ENCODE peak calls at places on chromosomes 13 and 19, in nine cellular contexts. Q is LNCaP clone FGC, U is cardiac muscle cell, N is heart right ventricle, G is pancreas, C is astrocyte, P is MCF 10A, K is adrenal gland, X is breast epithelium. V is an unnamed sample.

GRCh38 chr19:50957587-50957986 is 4.7 kb upstream of the KLK5 start:
- DNase-seq in C (no peak), N (no peak), Q (no peak), P (no peak), K (no peak), G (no peak), X (no peak), U (no peak), V (no peak)

GRCh38 chr13:41554626-41555386 is 97.5 kb downstream of the RGCC start:
- DNase-seq in P (no peak), N (no peak), K (no peak), Q (no peak), C (no peak), U (no peak), X (no peak), G (no peak), V (no peak)

GRCh38 chr19:8576273-8576993 is 809 bp downstream of the MYO1F start:
- DNase-seq in N (no peak), X (no peak), K (no peak), C (no peak), U (no peak), G (no peak), Q (no peak), P (no peak), V (no peak)

GRCh38 chr19:15640294-15640903 is at the start of gene CYP4F3:
- DNase-seq in Q (peak), P (peak), C (no peak), U (no peak), K (peak), X (peak), N (peak), G (peak), V (peak)

GRCh38 chr13:27401210-27401609 is 23.2 kb upstream of the GTF3A start:
- DNase-seq in U (no peak), N (no peak), C (no peak), G (no peak), K (no peak), Q (no peak), P (peak), X (no peak), V (no peak)

GRCh38 chr13:33727356-33728083 is 90.4 kb upstream of the RFC3 start:
- DNase-seq in U (no peak), P (no peak), N (no peak), K (no peak), G (no peak), C (no peak), Q (no peak), X (no peak), V (no peak)

GRCh38 chr19:19215792-19216191 is 4.0 kb downstream of the NCAN start:
- DNase-seq in C (no peak), Q (no peak), K (no peak), U (no peak), G (no peak), N (no peak), P (no peak), X (no peak), V (no peak)

GRCh38 chr19:51688665-51689571 is 4.2 kb upstream of the SPACA6 start:
- DNase-seq in P (peak), U (peak), Q (peak), K (peak), N (peak), C (peak), X (peak), G (peak), V (peak)

GRCh38 chr13:26053418-26053980 is 1.7 kb upstream of the SHISA2 start:
- DNase-seq in G (no peak), N (no peak), Q (no peak), X (no peak), C (no peak), P (no peak), U (no peak), K (no peak), V (no peak)

GRCh38 chr19:30873691-30874090 is 475.5 kb downstream of the TSHZ3 start:
- DNase-seq in G (no peak), X (no peak), C (no peak), Q (no peak), N (no peak), P (no peak), K (peak), U (no peak), V (no peak)

GRCh38 chr13:56953965-56954364 is 186.8 kb upstream of the PRR20A start:
- DNase-seq in U (no peak), X (no peak), P (peak), N (no peak), Q (no peak), C (no peak), K (no peak), G (no peak), V (no peak)

GRCh38 chr19:43784251-43784980 is 3.6 kb upstream of the KCNN4 start:
- DNase-seq in Q (no peak), G (no peak), N (no peak), C (peak), X (no peak), K (peak), U (no peak), P (peak), V (peak)

GRCh38 chr13:86731987-86732386 is 932.8 kb upstream of the SLITRK6 start:
- DNase-seq in U (no peak), Q (no peak), K (no peak), P (no peak), X (no peak), G (no peak), C (no peak), N (no peak), V (no peak)

GRCh38 chr13:22454586-22454985 is 726.2 kb upstream of the SGCG start:
- DNase-seq in N (no peak), K (peak), G (no peak), X (no peak), C (no peak), P (no peak), Q (no peak), U (peak), V (no peak)

GRCh38 chr13:26220575-26220974 is 1.5 kb downstream of the RNF6 start:
- DNase-seq in N (no peak), G (no peak), U (no peak), K (no peak), P (peak), C (peak), X (no peak), Q (no peak), V (no peak)

GRCh38 chr13:36086117-36086516 is 45.1 kb downstream of the DCLK1 start:
- DNase-seq in U (no peak), G (no peak), Q (no peak), N (no peak), K (no peak), C (no peak), P (no peak), X (no peak), V (no peak)

GRCh38 chr13:49985129-49985528 is 11.7 kb upstream of the TRIM13 start:
- DNase-seq in U (no peak), G (no peak), X (no peak), N (no peak), Q (peak), C (no peak), K (no peak), P (no peak), V (no peak)

GRCh38 chr19:19256072-19256969 is 16.8 kb downstream of the TM6SF2 start:
- DNase-seq in G (no peak), X (no peak), C (no peak), Q (no peak), P (no peak), N (no peak), U (no peak), K (no peak), V (no peak)

GRCh38 chr13:27211771-27212364 is 39.5 kb upstream of the RPL21 start:
- DNase-seq in K (no peak), U (no peak), G (no peak), X (no peak), C (peak), P (peak), N (no peak), Q (no peak), V (peak)

GRCh38 chr13:108214511-108215383 is 589 bp downstream of the LIG4 start:
- DNase-seq in Q (no peak), C (no peak), P (peak), G (peak), N (peak), X (no peak), U (peak), K (peak), V (peak)

GRCh38 chr19:49338691-49339363 is 3.6 kb downstream of the CD37 start:
- DNase-seq in G (peak), X (peak), P (peak), K (peak), Q (no peak), N (peak), U (peak), C (peak), V (peak)

GRCh38 chr13:39401091-39401647 is 201.8 kb downstream of the LHFPL6 start:
- DNase-seq in N (no peak), P (no peak), K (no peak), U (no peak), C (no peak), G (no peak), Q (no peak), X (no peak), V (no peak)

GRCh38 chr13:73898899-73899298 is 235.3 kb downstream of the KLF12 start:
- DNase-seq in N (no peak), P (no peak), K (no peak), C (no peak), G (no peak), Q (no peak), X (no peak), U (no peak), V (peak)

GRCh38 chr13:73898276-73898675 is 235.9 kb downstream of the KLF12 start:
- DNase-seq in U (no peak), Q (no peak), X (no peak), P (no peak), G (no peak), C (no peak), K (no peak), N (no peak), V (no peak)

GRCh38 chr13:73894995-73895571 is 239.1 kb downstream of the KLF12 start:
- DNase-seq in Q (no peak), G (no peak), K (no peak), N (no peak), C (no peak), U (no peak), P (no peak), X (no peak), V (no peak)

GRCh38 chr13:73891805-73892204 is 242.4 kb downstream of the KLF12 start:
- DNase-seq in U (no peak), G (no peak), N (no peak), X (no peak), Q (no peak), K (no peak), P (no peak), C (no peak), V (no peak)

DNA sequence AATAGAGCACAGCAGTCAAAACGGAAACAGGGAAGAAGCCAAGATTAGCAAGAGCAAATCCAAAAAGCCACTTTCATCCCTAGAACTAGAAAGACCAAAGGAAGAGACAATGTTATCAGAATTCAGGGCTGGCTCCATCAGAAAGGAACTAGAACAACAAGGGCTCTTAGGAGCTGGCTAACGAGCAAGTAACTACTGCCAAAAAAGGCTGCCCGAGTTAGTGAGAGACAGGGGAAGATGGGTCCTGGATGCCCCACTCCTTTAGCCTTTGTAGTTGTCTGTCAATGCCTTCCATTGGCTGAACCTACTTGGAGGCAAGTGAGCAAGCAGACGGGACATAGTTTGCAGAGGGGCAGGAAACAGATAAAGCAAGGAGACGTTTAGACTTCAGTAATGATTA is 240.4 kb downstream of the KLF12 start:
- DNase-seq in N (no peak), Q (no peak), K (no peak), U (no peak), X (no peak), C (no peak), P (no peak), G (no peak), V (no peak)
- TF ChIP-seq CTCF in N (no peak), Q (no peak), K (no peak), U (no peak), X (no peak), C (no peak), P (no peak), G (no peak), V (no peak)

GRCh38 chr13:99657848-99658265 is 156.6 kb downstream of the TM9SF2 start:
- DNase-seq in K (no peak), U (peak), P (no peak), X (no peak), Q (no peak), C (peak), N (peak), G (peak), V (peak)

GRCh38 chr13:99660101-99660500 is 158.8 kb downstream of the TM9SF2 start:
- DNase-seq in G (no peak), K (no peak), U (no peak), N (no peak), Q (no peak), C (no peak), X (no peak), P (no peak), V (no peak)

GRCh38 chr13:99659234-99659633 is 158.0 kb downstream of the TM9SF2 start:
- DNase-seq in Q (peak), G (no peak), X (no peak), U (peak), P (no peak), C (no peak), N (no peak), K (no peak), V (no peak)

GRCh38 chr13:99656843-99657506 is 155.7 kb downstream of the TM9SF2 start:
- DNase-seq in X (no peak), G (no peak), U (no peak), C (no peak), Q (no peak), K (no peak), N (no peak), P (no peak), V (no peak)

DNA sequence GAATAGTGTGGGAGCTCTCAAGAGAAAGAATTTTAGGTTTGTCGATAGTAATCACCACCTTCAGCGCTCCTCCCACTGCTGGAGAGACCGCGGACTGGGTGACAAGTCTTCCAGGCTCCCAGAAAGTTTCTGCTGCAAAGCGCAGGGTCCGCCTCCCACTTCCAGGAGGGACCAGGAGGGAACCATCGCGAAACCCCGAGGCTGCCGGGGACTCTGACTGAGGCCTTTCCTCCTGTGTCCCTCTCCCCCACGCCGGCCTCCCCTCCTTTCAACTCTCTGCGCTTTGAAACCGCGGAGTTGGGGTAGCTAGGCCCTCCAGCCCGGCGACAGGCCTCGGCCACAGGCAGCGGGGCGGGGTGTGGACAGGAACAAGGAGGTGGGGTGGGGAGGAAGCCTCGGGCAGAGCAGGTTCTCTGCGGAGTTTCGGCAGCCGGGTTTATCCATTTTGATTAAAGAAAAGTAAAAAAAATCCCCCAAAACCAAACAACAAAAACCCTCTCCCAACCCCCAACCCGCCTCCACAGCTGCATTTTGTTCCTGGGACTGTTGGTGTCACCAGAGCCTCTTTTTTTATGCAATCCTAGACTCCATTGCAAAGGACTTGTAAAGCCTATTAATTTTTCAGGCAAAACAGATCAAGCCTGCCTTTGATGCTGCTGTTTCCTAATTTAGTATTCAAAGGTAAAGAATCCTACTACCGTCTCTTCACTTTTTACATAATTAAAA is 157.2 kb downstream of the TM9SF2 start:
- DNase-seq in G (peak), U (peak), P (no peak), X (peak), K (peak), N (peak), Q (no peak), C (peak), V (peak)
- TF ChIP-seq CTCF in G (no peak), U (peak), P (peak), X (no peak), K (peak), N (no peak), Q (peak), C (peak), V (no peak)

GRCh38 chr13:112968910-112969691 is at the start of gene MCF2L:
- DNase-seq in Q (no peak), U (peak), N (peak), P (no peak), C (peak), K (peak), G (peak), X (peak), V (peak)
- TF ChIP-seq CTCF in Q (peak), U (peak), N (no peak), P (no peak), C (no peak), K (peak), G (no peak), X (no peak), V (no peak)

GRCh38 chr19:2312819-2313501 is 5.0 kb upstream of the LINGO3 start:
- DNase-seq in P (no peak), C (no peak), G (no peak), X (no peak), U (no peak), Q (no peak), N (no peak), K (no peak), V (no peak)
- TF ChIP-seq CTCF in P (no peak), C (no peak), G (no peak), X (no peak), U (no peak), Q (no peak), N (no peak), K (no peak), V (no peak)

GRCh38 chr19:28239270-28239669 is 973.7 kb downstream of the UQCRFS1 start:
- DNase-seq in U (peak), C (no peak), G (no peak), P (no peak), N (no peak), X (no peak), K (no peak), Q (no peak), V (no peak)

GRCh38 chr19:28244966-28245365 is 968.0 kb downstream of the UQCRFS1 start:
- DNase-seq in Q (no peak), K (no peak), N (no peak), C (no peak), G (no peak), P (no peak), X (no peak), U (peak), V (no peak)

GRCh38 chr19:28245937-28246336 is 967.0 kb downstream of the UQCRFS1 start:
- DNase-seq in G (no peak), Q (no peak), C (no peak), N (no peak), X (no peak), K (no peak), P (no peak), U (no peak), V (no peak)

DNA sequence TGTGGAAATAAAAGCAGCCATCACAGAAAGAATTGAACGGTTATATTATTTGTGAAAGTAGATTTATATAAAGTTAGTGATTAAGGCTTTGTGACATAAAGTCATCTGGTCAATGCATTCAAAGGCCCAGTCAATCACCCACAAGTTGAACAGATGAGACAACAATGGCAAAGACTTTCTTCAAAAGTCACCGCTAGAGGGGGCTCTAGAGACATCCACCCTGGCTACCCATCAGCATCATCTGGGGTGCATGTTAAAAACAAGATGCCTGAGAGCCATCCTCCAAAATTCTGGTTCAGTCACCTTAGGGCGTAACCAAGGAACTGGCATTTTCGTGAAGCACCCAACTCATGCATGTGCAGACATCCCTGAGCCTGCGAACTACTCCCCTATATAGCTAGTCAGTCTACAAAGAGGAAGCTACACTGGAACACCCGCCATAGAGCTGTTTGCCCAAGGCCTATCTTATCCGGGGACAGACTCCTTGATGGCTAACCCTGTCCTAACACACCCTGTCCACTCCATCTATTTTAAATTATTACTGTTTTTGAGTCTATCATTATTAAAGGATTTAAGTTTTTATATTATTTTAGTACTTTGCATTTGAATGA is 970.5 kb downstream of the UQCRFS1 start:
- DNase-seq in N (peak), C (no peak), X (no peak), P (peak), U (peak), K (no peak), Q (no peak), G (no peak), V (no peak)
- TF ChIP-seq CTCF in N (peak), C (peak), X (no peak), P (no peak), U (peak), K (peak), Q (peak), G (peak), V (peak)

GRCh38 chr19:58228584-58229254 is at the start of gene ZNF544:
- DNase-seq in N (peak), Q (peak), X (peak), K (peak), U (peak), G (peak), P (peak), C (peak), V (peak)

GRCh38 chr19:58227964-58228583 is 640 bp upstream of the ZNF544 start:
- DNase-seq in X (no peak), G (no peak), C (peak), K (no peak), P (no peak), U (peak), Q (no peak), N (no peak), V (no peak)

GRCh38 chr19:58229255-58229639 is 533 bp downstream of the ZNF544 start:
- DNase-seq in G (no peak), X (no peak), K (no peak), Q (peak), P (peak), N (peak), C (peak), U (peak), V (peak)
- TF ChIP-seq CTCF in G (no peak), X (no peak), K (no peak), Q (peak), P (peak), N (no peak), C (no peak), U (no peak), V (no peak)

GRCh38 chr19:6272913-6273600 is 6.7 kb downstream of the MLLT1 start:
- DNase-seq in X (no peak), K (no peak), N (no peak), C (no peak), Q (no peak), P (no peak), G (no peak), U (no peak), V (no peak)

GRCh38 chr19:6272411-6272791 is 7.4 kb downstream of the MLLT1 start:
- DNase-seq in G (no peak), X (no peak), Q (no peak), P (no peak), N (no peak), U (peak), C (no peak), K (no peak), V (no peak)

GRCh38 chr19:6271251-6271650 is 8.5 kb downstream of the MLLT1 start:
- DNase-seq in G (no peak), P (no peak), K (no peak), N (no peak), U (peak), C (no peak), Q (no peak), X (no peak), V (no peak)

GRCh38 chr19:6270822-6271221 is 9.0 kb downstream of the MLLT1 start:
- DNase-seq in X (no peak), Q (no peak), N (no peak), P (no peak), K (no peak), C (no peak), G (no peak), U (no peak), V (no peak)

GRCh38 chr19:6271721-6272410 is 7.9 kb downstream of the MLLT1 start:
- DNase-seq in X (peak), U (peak), N (peak), P (no peak), Q (no peak), G (peak), C (peak), K (peak), V (peak)
- TF ChIP-seq CTCF in X (no peak), U (peak), N (no peak), P (no peak), Q (peak), G (no peak), C (no peak), K (no peak), V (no peak)

DNA sequence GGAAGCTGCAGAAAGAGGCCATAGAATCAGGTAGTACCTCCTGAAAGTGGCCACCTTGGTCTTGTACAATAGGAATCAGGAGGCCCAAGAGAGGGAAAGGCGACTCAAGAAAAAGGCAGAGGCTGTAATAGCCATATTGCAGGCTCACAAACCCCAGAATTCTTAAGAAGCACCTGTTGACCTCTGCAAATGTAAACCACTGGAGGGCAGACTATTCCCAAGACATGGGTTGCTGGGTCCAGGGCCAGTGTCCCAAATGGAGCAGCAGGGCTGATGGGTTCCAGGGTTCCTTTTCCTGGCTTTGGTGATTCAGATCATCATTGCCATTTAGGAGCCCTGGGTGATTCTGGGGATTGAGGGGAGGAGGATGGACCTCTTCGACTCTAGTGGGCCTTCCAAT is 167.6 kb downstream of the B3GLCT start:
- DNase-seq in C (no peak), G (no peak), P (no peak), X (no peak), Q (no peak), U (no peak), K (no peak), N (no peak), V (no peak)
- TF ChIP-seq CTCF in C (no peak), G (no peak), P (no peak), X (no peak), Q (peak), U (no peak), K (no peak), N (no peak), V (no peak)

V was measured in left lung.